ENCODE peak calls at places on chromosomes 11 and 22, in six cellular contexts. M is GM06990, P is AG10803, O is uterus, S is spleen, B is Calu3. I is an unnamed sample.

GRCh38 chr11:69472766-69473519 is 8.5 kb upstream of the LINC01488 start:
- DNase-seq in P (no peak), M (no peak), B (no peak), S (peak), O (no peak), I (no peak)

GRCh38 chr11:128684582-128685382 is 9.1 kb upstream of the FLI1 start:
- DNase-seq in O (no peak), S (peak), B (no peak), P (no peak), M (no peak), I (peak)

GRCh38 chr22:33404723-33405122 is 346.5 kb upstream of the SYN3 start:
- DNase-seq in P (no peak), S (no peak), B (no peak), O (no peak), M (no peak), I (no peak)

GRCh38 chr11:20161230-20161918 is 1.1 kb upstream of the DBX1 start:
- DNase-seq in B (no peak), M (no peak), O (no peak), S (no peak), P (no peak), I (no peak)

GRCh38 chr11:123707606-123708205 is 33.8 kb downstream of the ZNF202 start:
- DNase-seq in M (no peak), P (peak), B (peak), S (no peak), O (peak), I (peak)

GRCh38 chr11:44179173-44179572 is 83.7 kb downstream of the EXT2 start:
- DNase-seq in P (peak), S (no peak), B (no peak), M (no peak), O (no peak), I (no peak)

GRCh38 chr22:22040908-22041307 is 58.3 kb upstream of the TOP3B start:
- DNase-seq in P (no peak), S (no peak), O (no peak), M (no peak), B (no peak), I (no peak)

GRCh38 chr11:61602775-61603569 is 22.1 kb upstream of the SYT7 start:
- DNase-seq in O (peak), B (peak), P (peak), S (no peak), M (no peak), I (no peak)

GRCh38 chr11:1523779-1524178 is 37.2 kb upstream of the MOB2 start:
- DNase-seq in S (no peak), M (no peak), P (no peak), B (no peak), O (no peak), I (no peak)

GRCh38 chr22:45428391-45429385 is 15.2 kb downstream of the RIBC2 start:
- DNase-seq in S (peak), M (no peak), O (peak), B (no peak), P (no peak), I (no peak)

GRCh38 chr11:44017443-44018126 is 30.2 kb upstream of the ACCSL start:
- DNase-seq in O (peak), B (no peak), S (no peak), M (no peak), P (peak), I (no peak)

GRCh38 chr22:38572065-38572464 is 2.1 kb upstream of the DMC1 start:
- DNase-seq in M (peak), O (peak), P (peak), B (peak), S (no peak), I (peak)

GRCh38 chr11:75261474-75261847 is 20.9 kb downstream of the TPBGL start:
- DNase-seq in P (no peak), S (peak), M (no peak), O (peak), B (no peak), I (no peak)

GRCh38 chr22:27641049-27641790 is 160.3 kb downstream of the MN1 start:
- DNase-seq in B (no peak), P (no peak), M (no peak), S (peak), O (no peak), I (no peak)

GRCh38 chr11:8247312-8247711 is 16.4 kb downstream of the LMO1 start:
- DNase-seq in S (peak), M (no peak), P (no peak), O (no peak), B (peak), I (no peak)

GRCh38 chr22:32361257-32361656 is 3.6 kb downstream of the RFPL3 start:
- DNase-seq in S (no peak), M (no peak), O (no peak), B (no peak), P (no peak), I (no peak)

GRCh38 chr11:84594602-84595001 is 1032.5 kb downstream of the DLG2 start:
- DNase-seq in S (no peak), P (no peak), M (no peak), O (no peak), B (no peak), I (no peak)

GRCh38 chr11:94528551-94528950 is 15.2 kb upstream of the FUT4 start:
- DNase-seq in P (no peak), M (no peak), O (no peak), S (no peak), B (no peak), I (no peak)

GRCh38 chr11:44977493-44977984 is 26.9 kb upstream of the TP53I11 start:
- DNase-seq in B (peak), P (no peak), O (no peak), S (no peak), M (no peak), I (no peak)

GRCh38 chr22:21731503-21731902 is 4.1 kb downstream of the YPEL1 start:
- DNase-seq in O (no peak), M (no peak), P (no peak), B (no peak), S (no peak), I (no peak)

GRCh38 chr11:47981667-47982404 is 1.5 kb downstream of the PTPRJ start:
- DNase-seq in S (peak), O (no peak), P (no peak), B (no peak), M (peak), I (peak)

GRCh38 chr11:111565111-111565720 is 24.7 kb downstream of the LAYN start:
- DNase-seq in P (peak), B (peak), S (no peak), M (no peak), O (peak), I (peak)

GRCh38 chr11:129528296-129528695 is 152.6 kb downstream of the BARX2 start:
- DNase-seq in O (no peak), S (no peak), B (no peak), M (no peak), P (no peak), I (no peak)

GRCh38 chr22:32531955-32532818 is 57.6 kb downstream of the FBXO7 start:
- DNase-seq in S (no peak), O (peak), P (peak), M (no peak), B (peak), I (no peak)

GRCh38 chr11:86438685-86439084 is 64.0 kb downstream of the CCDC81 start:
- DNase-seq in B (peak), P (peak), S (no peak), M (no peak), O (no peak), I (no peak)

GRCh38 chr11:86787651-86788050 is 12.7 kb upstream of the PRSS23 start:
- DNase-seq in O (no peak), P (no peak), B (no peak), S (no peak), M (no peak), I (no peak)

GRCh38 chr22:19976671-19977070 is 35.1 kb upstream of the TXNRD2 start:
- DNase-seq in O (no peak), P (no peak), B (no peak), M (no peak), S (no peak), I (no peak)

GRCh38 chr11:73402834-73403185 is 26.6 kb downstream of the RELT start:
- DNase-seq in S (no peak), O (no peak), M (no peak), B (no peak), P (no peak), I (no peak)

GRCh38 chr11:2577071-2578005 is 122.5 kb downstream of the KCNQ1OT1 start:
- DNase-seq in O (peak), S (peak), P (no peak), B (no peak), M (no peak), I (no peak)

GRCh38 chr11:65440831-65441499 is 18.4 kb downstream of the NEAT1 start:
- DNase-seq in P (peak), O (peak), M (peak), B (no peak), S (peak), I (no peak)

GRCh38 chr11:111665779-111666178 is 63.5 kb downstream of the SIK2 start:
- DNase-seq in O (no peak), P (peak), S (no peak), M (no peak), B (no peak), I (peak)

DNA sequence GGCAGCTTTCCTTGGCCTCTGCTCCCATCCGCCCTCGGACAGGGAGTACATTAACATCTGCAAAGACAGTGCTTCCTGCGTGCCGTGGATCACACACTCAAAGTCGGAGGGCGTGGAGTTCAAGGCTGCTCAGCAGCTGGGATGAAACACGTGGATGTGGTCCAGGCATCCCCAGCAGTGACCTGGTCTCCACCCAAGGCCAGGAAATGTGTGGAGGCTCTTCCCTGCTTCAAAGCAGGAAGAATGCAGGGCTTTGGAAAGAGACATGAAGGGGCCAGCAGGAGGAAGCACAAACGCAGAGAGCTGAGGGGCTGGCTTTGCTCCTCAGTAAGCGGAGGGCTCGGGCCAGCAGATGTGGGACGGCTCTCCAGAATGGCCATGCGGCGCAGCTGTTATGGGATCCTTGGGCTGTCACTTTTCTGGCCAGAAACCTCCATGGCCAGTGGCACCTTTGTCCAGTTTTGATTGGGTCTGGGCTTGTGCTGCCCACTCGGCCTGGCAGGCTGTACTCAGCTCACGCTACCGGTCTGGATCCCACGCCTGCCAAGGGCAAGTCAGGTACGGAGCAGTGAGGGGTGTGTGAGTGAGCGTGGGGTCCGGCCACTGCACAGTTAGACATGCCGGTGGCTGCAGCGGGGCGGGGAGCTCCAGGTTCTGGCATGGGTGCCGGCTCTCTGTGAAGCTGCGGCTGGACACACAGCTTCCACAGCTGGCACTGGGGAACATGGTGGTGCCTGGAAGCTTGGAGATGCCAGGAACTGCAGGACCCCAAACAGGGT is 438.0 kb downstream of the TBC1D22A start:
- DNase-seq in B (no peak), M (no peak), O (no peak), S (peak), P (no peak), I (no peak)
- TF ChIP-seq CTCF in B (no peak), M (no peak), O (no peak), S (no peak), P (no peak), I (no peak)

DNA sequence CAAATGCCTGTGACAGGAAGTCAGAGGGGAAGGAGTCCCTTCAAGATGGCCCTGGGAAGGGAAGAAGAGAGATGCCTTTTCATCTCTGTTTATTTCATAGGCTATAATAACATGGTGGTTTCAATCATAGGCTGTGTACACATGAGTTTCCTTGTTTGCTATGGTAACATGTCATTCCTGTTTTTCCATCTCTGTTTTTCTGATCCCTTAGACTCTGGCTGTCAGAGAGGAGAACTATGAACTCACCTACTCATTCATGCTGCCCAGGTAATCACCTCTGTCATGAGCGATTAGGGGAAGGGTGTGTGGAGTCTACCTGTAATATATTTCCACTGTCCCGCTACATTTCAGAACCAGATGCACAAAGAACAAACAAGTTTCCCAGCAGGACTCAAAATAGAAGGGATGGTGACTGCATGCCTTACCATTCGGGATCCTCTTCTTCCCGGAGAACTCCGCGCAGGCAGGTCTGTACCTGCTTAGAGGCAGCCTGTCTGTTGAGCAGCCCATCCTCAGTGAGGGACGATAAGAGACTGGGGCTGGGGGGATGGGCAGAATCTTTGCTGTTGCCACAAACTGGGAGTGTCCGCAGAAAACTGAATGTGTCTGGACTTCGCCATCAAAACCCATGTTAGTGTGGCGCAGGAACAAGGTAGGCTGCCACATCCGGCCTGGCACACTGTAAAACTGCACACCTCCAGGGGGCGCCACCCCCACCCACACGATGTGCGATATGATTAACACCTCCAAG is 7.1 kb upstream of the PEX26 start:
- DNase-seq in S (peak), M (no peak), B (no peak), P (no peak), O (no peak), I (no peak)
- TF ChIP-seq CTCF in S (no peak), M (peak), B (no peak), P (peak), O (no peak), I (no peak)

GRCh38 chr11:114075891-114076441 is 16.5 kb downstream of the ZBTB16 start:
- DNase-seq in M (no peak), O (peak), B (peak), P (peak), S (no peak), I (no peak)
- TF ChIP-seq CTCF in M (peak), O (peak), B (peak), P (peak), S (peak), I (no peak)

GRCh38 chr22:49983148-49984042 is 22.8 kb downstream of the PIM3 start:
- DNase-seq in P (no peak), S (peak), B (no peak), M (no peak), O (peak), I (peak)
- TF ChIP-seq CTCF in P (no peak), S (peak), B (peak), M (peak), O (peak), I (peak)

I was measured in GM20000.